ENCODE peak calls at places on chromosome 14, in four cellular contexts. Y is PC-3, U is transverse colon, P is tibial artery. I is an unnamed sample.

GRCh38 chr14:89408907-89409675 is 7.9 kb downstream of the FOXN3 start:
- DNase-seq in Y (no peak), U (no peak), P (no peak), I (no peak)

GRCh38 chr14:79510659-79511058 is 700.6 kb downstream of the DIO2 start:
- DNase-seq in Y (peak; percentile 15), U (no peak), P (no peak), I (peak; percentile 87)

GRCh38 chr14:95014036-95014435 is 143.3 kb downstream of the DICER1 start:
- DNase-seq in Y (no peak), U (no peak), P (no peak), I (no peak)

GRCh38 chr14:77458249-77458950 is 507 bp downstream of the AHSA1 start:
- DNase-seq in Y (peak; percentile 43), U (peak; percentile 43), P (no peak), I (peak; percentile 36)

GRCh38 chr14:99519931-99520421 is 38.8 kb downstream of the CCNK start:
- DNase-seq in Y (no peak), U (no peak), P (no peak), I (no peak)

GRCh38 chr14:99790201-99790977 is 2.8 kb upstream of the EML1 start:
- DNase-seq in Y (no peak), U (no peak), P (no peak), I (no peak)

GRCh38 chr14:104520620-104521410 is 58.7 kb upstream of the C14orf180 start:
- DNase-seq in Y (no peak), U (no peak), P (no peak), I (no peak)

GRCh38 chr14:91032250-91032649 is 28.2 kb downstream of the RPS6KA5 start:
- DNase-seq in Y (no peak), U (no peak), P (no peak), I (no peak)

GRCh38 chr14:74975059-74975810 is 19.8 kb upstream of the PGF start:
- DNase-seq in Y (no peak), U (peak; percentile 47), P (peak; percentile 89), I (peak; percentile 33)

GRCh38 chr14:106802413-106803364 is 1276.3 kb downstream of the TMEM121 start:
- DNase-seq in Y (no peak), U (peak; percentile 52), P (no peak), I (no peak)
- TF ChIP-seq CTCF in Y (no peak), U (peak; percentile 23), P (no peak), I (no peak)

DNA sequence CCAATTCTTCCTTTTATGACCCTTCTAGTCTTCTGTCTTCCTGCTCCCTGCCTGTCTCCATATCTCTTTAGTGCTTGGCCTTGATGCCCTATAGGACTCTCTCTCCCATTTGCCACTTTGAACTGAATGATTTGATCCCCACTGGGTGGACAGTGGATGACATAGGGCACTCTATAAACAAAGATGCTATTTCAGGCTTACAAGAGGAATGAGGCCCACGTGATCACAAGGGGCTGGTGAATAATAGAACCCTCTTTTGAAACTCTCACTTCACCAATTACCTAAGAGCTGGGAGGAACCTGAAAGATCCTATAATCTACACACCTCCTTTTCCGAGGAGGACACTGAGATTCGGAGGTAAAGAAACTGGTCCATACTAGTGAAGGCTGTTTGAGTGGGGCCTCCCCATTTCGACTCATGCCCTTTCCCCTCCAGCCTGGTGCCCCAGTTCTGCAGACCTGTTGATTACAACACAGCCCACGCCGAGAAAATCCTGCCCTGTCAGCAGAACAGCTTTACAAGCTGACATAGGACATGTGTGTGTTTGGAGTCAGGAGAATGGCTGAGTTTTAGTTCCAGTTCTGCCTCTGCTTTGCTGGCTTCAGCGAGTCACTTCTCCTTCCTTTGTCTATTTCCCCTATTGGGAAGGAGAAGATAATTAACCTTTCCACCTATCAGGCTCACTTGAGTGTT is 400.3 kb downstream of the ZFP36L1 start:
- DNase-seq in Y (no peak), U (peak; percentile 51), P (peak; percentile 74), I (peak; percentile 60)
- H3K4me1 ChIP-seq in Y (no peaks in the 10 kb centered on the region), U (peaks cover under 1% of the 10 kb centered on the region), P (peaks cover 81% of the 10 kb centered on the region), I (peaks cover 32% of the 10 kb centered on the region)

GRCh38 chr14:52315355-52315718 is 1.2 kb downstream of the PTGER2 start:
- DNase-seq in Y (no peak), U (no peak), P (no peak), I (peak; percentile 72)

GRCh38 chr14:52314521-52315354 is 626 bp downstream of the PTGER2 start:
- DNase-seq in Y (no peak), U (peak; percentile 41), P (no peak), I (no peak)

GRCh38 chr14:52313493-52313881 is 625 bp upstream of the PTGER2 start:
- DNase-seq in Y (no peak), U (no peak), P (no peak), I (peak; percentile 61)

GRCh38 chr14:52313903-52314481 is at the start of gene PTGER2:
- DNase-seq in Y (peak; percentile 91), U (peak; percentile 95), P (peak; percentile 81), I (peak; percentile 96)

DNA sequence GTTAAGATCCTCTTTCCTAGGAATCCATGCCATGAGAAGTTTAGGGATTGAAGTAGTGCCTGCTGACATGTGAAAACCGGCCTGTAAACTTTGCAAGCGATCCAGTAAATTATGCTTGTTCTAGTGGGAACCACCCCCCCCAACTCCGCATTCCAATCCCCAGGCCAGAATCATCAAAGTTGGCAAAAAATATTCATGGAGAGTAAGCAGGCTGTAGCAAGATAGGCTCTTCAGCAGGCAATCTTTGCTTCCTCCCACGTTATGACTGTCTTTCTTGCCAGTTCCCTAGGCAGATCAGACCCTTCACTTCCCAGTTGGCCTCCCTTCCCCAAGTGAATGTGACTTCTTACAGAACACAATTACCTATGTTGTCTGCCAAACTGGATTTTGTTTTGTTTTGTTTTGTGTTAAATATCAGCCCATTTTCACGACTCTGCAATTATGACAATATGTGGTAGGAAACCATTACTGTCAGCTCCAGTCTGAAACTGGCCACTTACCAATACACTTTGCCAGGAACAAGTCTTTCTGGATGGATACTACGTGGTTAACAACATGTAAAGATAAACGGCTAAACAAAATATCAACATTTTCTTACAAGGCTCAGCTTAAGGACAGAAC is 1.1 kb upstream of the PTGER2 start:
- DNase-seq in Y (no peak), U (no peak), P (no peak), I (peak; percentile 91)
- H3K4me3 ChIP-seq in Y (peak overlapping the region; percentile 71), U (peak overlapping the region; percentile 67), P (peak overlapping the region; percentile 56), I (peak overlapping the region; percentile 91)

GRCh38 chr14:68789002-68789797 is 3.7 kb downstream of the ZFP36L1 start:
- DNase-seq in Y (peak; percentile 89), U (peak; percentile 91), P (peak; percentile 82), I (peak; percentile 81)
- TF ChIP-seq CTCF in Y (peak; percentile 86), U (peak; percentile 59), P (peak; percentile 60), I (peak; percentile 57)

GRCh38 chr14:96507723-96508122 is 5.5 kb downstream of the PAPOLA start:
- DNase-seq in Y (no peak), U (no peak), P (no peak), I (no peak)
- H3K4me1 ChIP-seq in Y (peaks cover 24% of the 10 kb centered on the region), U (peaks cover 20% of the 10 kb centered on the region), P (peaks cover 74% of the 10 kb centered on the region), I (no peaks in the 10 kb centered on the region)

GRCh38 chr14:43938588-43939281 is 568.3 kb downstream of the FSCB start:
- DNase-seq in Y (no peak), U (no peak), P (no peak), I (no peak)
- H3K4me3 ChIP-seq in Y (no peak overlapping the region), U (no peak overlapping the region), P (no peak overlapping the region), I (no peak overlapping the region)

GRCh38 chr14:61730756-61731373 is 31.4 kb upstream of the SNAPC1 start:
- DNase-seq in Y (peak; percentile 68), U (no peak), P (no peak), I (peak; percentile 55)
- TF ChIP-seq CTCF in Y (peak; percentile 83), U (peak; percentile 41), P (peak; percentile 57), I (peak; percentile 31)

DNA sequence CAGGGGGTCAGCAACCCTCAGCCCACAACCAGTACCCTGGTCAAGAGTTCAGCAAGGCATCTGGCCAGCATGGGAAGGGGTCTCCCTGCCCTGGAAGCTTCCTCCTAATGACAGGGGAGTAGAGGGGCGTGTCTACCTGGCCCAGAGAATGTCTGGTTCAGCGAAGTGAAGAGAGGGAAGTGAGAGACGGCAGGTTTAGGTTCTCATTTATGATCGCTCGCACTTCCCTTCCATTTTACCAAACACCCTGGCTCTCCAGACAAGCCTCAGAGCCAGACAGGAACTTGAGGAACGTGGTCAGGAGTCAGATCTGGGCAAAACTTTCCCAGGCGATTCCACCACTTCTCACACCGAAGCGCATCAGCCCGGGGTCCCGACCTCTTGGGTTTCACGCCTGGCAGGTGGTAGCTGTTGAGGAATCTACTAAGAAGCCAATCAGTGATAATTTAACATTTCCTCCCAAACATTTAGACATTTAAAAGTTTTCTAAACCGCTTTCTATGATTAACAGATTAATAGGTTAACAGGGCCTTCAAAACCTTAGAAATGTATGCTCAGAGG is 21.3 kb downstream of the ACTN1 start:
- DNase-seq in Y (no peak), U (no peak), P (no peak), I (no peak)
- H3K4me1 ChIP-seq in Y (peaks cover 31% of the 10 kb centered on the region), U (peaks cover 54% of the 10 kb centered on the region), P (peaks cover 100% of the 10 kb centered on the region), I (peaks cover 63% of the 10 kb centered on the region)

GRCh38 chr14:69771136-69771535 is 4.2 kb downstream of the SRSF5 start:
- DNase-seq in Y (no peak), U (no peak), P (no peak), I (no peak)
- H3K4me3 ChIP-seq in Y (no peak overlapping the region), U (no peak overlapping the region), P (no peak overlapping the region), I (no peak overlapping the region)

I was measured in fibroblast of lung.